ENCODE peak calls at places on chromosomes 13 and 19, in six cellular contexts. A is cardiac fibroblast; E is OCI-LY7; M is CD4-positive, alpha-beta T cell; S is ascending aorta; J is GM12865. R is an unnamed sample.

GRCh38 chr13:114268344-114269280 is 12.8 kb upstream of the UPF3A start:
- DNase-seq in E (no peak), J (peak), S (no peak), A (no peak), M (no peak), R (no peak)

GRCh38 chr19:18478545-18479311 is 40.8 kb upstream of the ISYNA1 start:
- DNase-seq in J (peak), M (peak), A (peak), S (peak), E (peak), R (no peak)

GRCh38 chr13:44719857-44720671 is 143.9 kb upstream of the TSC22D1 start:
- DNase-seq in S (peak), J (no peak), E (no peak), M (no peak), A (peak), R (no peak)

GRCh38 chr13:33349996-33350826 is 64.7 kb upstream of the STARD13 start:
- DNase-seq in S (peak), M (no peak), A (peak), J (no peak), E (no peak), R (peak)

GRCh38 chr13:35826626-35827254 is 304.4 kb downstream of the DCLK1 start:
- DNase-seq in S (no peak), M (no peak), J (peak), E (peak), A (no peak), R (no peak)

GRCh38 chr19:13841339-13842293 is 35.3 kb upstream of the NANOS3 start:
- DNase-seq in E (no peak), J (no peak), S (peak), A (peak), M (no peak), R (no peak)

GRCh38 chr13:46551410-46552301 is 1.3 kb upstream of the LRCH1 start:
- DNase-seq in M (peak), J (peak), E (peak), S (peak), A (peak), R (peak)

GRCh38 chr13:27425918-27426630 is 1.7 kb downstream of the GTF3A start:
- DNase-seq in J (peak), E (peak), A (peak), S (peak), M (peak), R (no peak)

GRCh38 chr13:27405521-27406134 is 18.8 kb upstream of the GTF3A start:
- DNase-seq in M (no peak), J (no peak), E (no peak), S (no peak), A (no peak), R (no peak)

GRCh38 chr13:73303858-73304257 is 245.1 kb downstream of the KLF5 start:
- DNase-seq in E (no peak), A (peak), M (no peak), J (no peak), S (no peak), R (no peak)

GRCh38 chr13:113907637-113908617 is 44.1 kb upstream of the GAS6 start:
- DNase-seq in J (no peak), E (no peak), M (no peak), A (peak), S (peak), R (no peak)

GRCh38 chr19:7970716-7971448 is 27.4 kb upstream of the TIMM44 start:
- DNase-seq in M (no peak), J (peak), E (peak), A (peak), S (no peak), R (peak)

GRCh38 chr19:13122980-13123957 is 5.2 kb downstream of the NACC1 start:
- DNase-seq in M (no peak), S (no peak), J (no peak), E (no peak), A (no peak), R (no peak)

GRCh38 chr13:113629814-113630213 is 28.2 kb downstream of the ATP4B start:
- DNase-seq in E (no peak), M (no peak), A (no peak), S (no peak), J (no peak), R (no peak)

GRCh38 chr13:75544681-75545333 is 4.8 kb upstream of the UCHL3 start:
- DNase-seq in J (no peak), A (peak), M (no peak), S (no peak), E (no peak), R (no peak)

GRCh38 chr19:900302-901111 is 7.2 kb downstream of the RNU6-9 start:
- DNase-seq in J (no peak), A (no peak), M (no peak), E (peak), S (no peak), R (no peak)

GRCh38 chr13:36369268-36370107 is 23.3 kb upstream of the SPART start:
- DNase-seq in S (no peak), E (no peak), A (peak), M (no peak), J (no peak), R (no peak)

GRCh38 chr13:110645750-110646149 is 30.4 kb downstream of the NAXD start:
- DNase-seq in E (no peak), J (no peak), M (no peak), S (peak), A (no peak), R (no peak)

GRCh38 chr13:53336441-53337160 is 308.0 kb downstream of the OLFM4 start:
- DNase-seq in M (no peak), A (no peak), E (no peak), S (no peak), J (no peak), R (no peak)

GRCh38 chr13:21100994-21101757 is 39.8 kb upstream of the LATS2 start:
- DNase-seq in M (no peak), A (no peak), E (no peak), J (no peak), S (peak), R (no peak)

GRCh38 chr13:43720780-43721397 is 65.9 kb downstream of the ENOX1 start:
- DNase-seq in M (no peak), J (no peak), E (no peak), S (no peak), A (no peak), R (no peak)

GRCh38 chr13:50421457-50422130 is 406.4 kb downstream of the KCNRG start:
- DNase-seq in E (no peak), J (no peak), S (no peak), M (no peak), A (no peak), R (no peak)

GRCh38 chr19:1847348-1847683 is 967 bp downstream of the REXO1 start:
- DNase-seq in E (no peak), J (no peak), M (no peak), S (no peak), A (no peak), R (no peak)

GRCh38 chr13:47147784-47148062 is 250.9 kb upstream of the HTR2A start:
- DNase-seq in S (no peak), M (no peak), J (no peak), A (no peak), E (no peak), R (no peak)

GRCh38 chr19:17484520-17485180 is 14.3 kb downstream of the SLC27A1 start:
- DNase-seq in S (no peak), E (no peak), J (no peak), A (no peak), M (no peak), R (no peak)

GRCh38 chr13:22210134-22210930 is 539.5 kb downstream of the FGF9 start:
- DNase-seq in S (no peak), E (no peak), J (no peak), A (no peak), M (no peak), R (no peak)

GRCh38 chr19:14639536-14640277 is 34.9 kb downstream of the ADGRE3 start:
- DNase-seq in S (no peak), M (no peak), A (no peak), E (peak), J (no peak), R (no peak)

GRCh38 chr13:24032252-24032651 is 128.3 kb upstream of the SPATA13 start:
- DNase-seq in S (no peak), J (no peak), A (peak), E (no peak), M (no peak), R (no peak)

GRCh38 chr13:95559100-95559499 is 6.6 kb downstream of the CLDN10 start:
- DNase-seq in E (no peak), M (no peak), J (no peak), A (no peak), S (no peak), R (no peak)

GRCh38 chr19:17404621-17405249 is 695 bp downstream of the BST2 start:
- DNase-seq in A (no peak), E (no peak), J (peak), M (no peak), S (no peak), R (no peak)

GRCh38 chr13:23516190-23516589 is 54.0 kb upstream of the TNFRSF19 start:
- DNase-seq in E (no peak), J (no peak), S (no peak), A (no peak), M (no peak), R (no peak)

GRCh38 chr13:110116072-110116487 is 190.9 kb downstream of the COL4A1 start:
- DNase-seq in M (peak), E (peak), J (peak), A (peak), S (no peak), R (peak)

GRCh38 chr13:67440240-67440639 is 210.1 kb upstream of the PCDH9 start:
- DNase-seq in E (no peak), S (no peak), J (no peak), A (no peak), M (no peak), R (no peak)

GRCh38 chr19:6481541-6482342 is at the start of gene DENND1C:
- DNase-seq in M (peak), E (peak), J (peak), S (no peak), A (no peak), R (no peak)

GRCh38 chr19:13699786-13700185 is 64.5 kb upstream of the MRI1 start:
- DNase-seq in J (no peak), M (no peak), A (no peak), E (no peak), S (no peak), R (no peak)

GRCh38 chr19:30449673-30450072 is 77.5 kb downstream of the ZNF536 start:
- DNase-seq in M (no peak), J (no peak), A (no peak), E (no peak), S (no peak), R (no peak)

GRCh38 chr13:69331245-69331644 is 776.4 kb upstream of the ATXN8OS start:
- DNase-seq in S (no peak), J (no peak), A (no peak), E (no peak), M (no peak), R (no peak)

GRCh38 chr19:56980864-56981263 is 138.9 kb upstream of the USP29 start:
- DNase-seq in A (no peak), J (no peak), M (no peak), E (no peak), S (no peak), R (no peak)
- TF ChIP-seq CTCF in A (no peak), J (no peak), M (no peak), E (no peak), S (no peak), R (no peak)

GRCh38 chr13:91187522-91187921 is 160.0 kb upstream of the MIR17HG start:
- DNase-seq in A (no peak), J (no peak), M (no peak), E (no peak), S (no peak), R (no peak)

GRCh38 chr13:91184244-91184926 is 163.1 kb upstream of the MIR17HG start:
- DNase-seq in J (no peak), S (no peak), M (no peak), E (no peak), A (no peak), R (no peak)

GRCh38 chr13:91181892-91182291 is 165.6 kb upstream of the MIR17HG start:
- DNase-seq in J (no peak), S (no peak), M (no peak), E (no peak), A (no peak), R (no peak)

GRCh38 chr13:91185294-91185863 is 162.1 kb upstream of the MIR17HG start:
- DNase-seq in M (no peak), S (no peak), A (peak), E (peak), J (no peak), R (no peak)
- TF ChIP-seq CTCF in M (no peak), S (peak), A (no peak), E (no peak), J (no peak), R (peak)

GRCh38 chr19:38849746-38850230 is at the start of gene HNRNPL:
- DNase-seq in M (peak), A (no peak), J (no peak), S (no peak), E (no peak), R (peak)

GRCh38 chr19:38850976-38851621 is 1.3 kb upstream of the HNRNPL start:
- DNase-seq in M (no peak), S (no peak), A (no peak), E (no peak), J (peak), R (peak)

GRCh38 chr19:38851622-38852230 is 1.9 kb upstream of the HNRNPL start:
- DNase-seq in M (peak), A (peak), J (peak), E (peak), S (peak), R (peak)

GRCh38 chr19:38849147-38849745 is 540 bp downstream of the HNRNPL start:
- DNase-seq in S (peak), J (peak), M (peak), E (peak), A (peak), R (peak)

DNA sequence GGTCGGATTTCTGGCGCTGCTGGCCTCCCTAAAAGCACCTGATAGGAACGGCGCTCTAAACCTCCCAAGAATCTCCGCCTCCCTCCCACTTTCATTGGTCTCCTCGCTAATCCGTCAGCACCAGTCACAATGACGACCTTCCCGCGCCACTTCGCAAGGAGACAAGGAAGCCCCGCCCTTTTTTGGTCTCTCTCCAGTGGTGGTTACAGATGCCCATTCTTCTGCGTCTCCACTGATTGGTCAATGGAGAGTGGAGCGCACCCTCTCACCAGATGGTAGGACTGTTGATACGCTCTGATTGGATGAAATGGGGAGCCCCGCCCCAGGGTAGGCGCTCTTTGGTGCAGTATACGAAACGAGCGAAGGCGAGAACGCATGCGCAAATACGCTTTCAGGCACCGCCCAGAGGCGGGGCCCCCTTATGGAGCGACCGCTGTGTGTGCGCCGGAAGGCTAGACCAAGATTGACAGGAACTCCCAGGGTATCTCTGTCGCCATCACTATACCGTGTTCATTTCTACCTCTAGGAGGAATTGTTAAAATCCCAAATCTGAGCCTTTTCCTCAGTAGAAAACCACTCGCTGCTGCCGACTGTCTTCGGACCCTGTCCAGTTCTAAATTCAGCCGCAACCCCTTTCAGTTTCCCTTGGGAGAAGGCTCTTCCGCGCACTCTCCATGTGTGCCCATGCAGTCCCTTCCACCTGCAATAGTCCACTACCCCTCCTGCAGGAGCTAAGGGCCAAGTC is 617 bp upstream of the HNRNPL start:
- DNase-seq in M (peak), E (peak), S (peak), A (peak), J (peak), R (peak)
- TF ChIP-seq CTCF in M (no peak), E (no peak), S (no peak), A (no peak), J (no peak), R (no peak)

DNA sequence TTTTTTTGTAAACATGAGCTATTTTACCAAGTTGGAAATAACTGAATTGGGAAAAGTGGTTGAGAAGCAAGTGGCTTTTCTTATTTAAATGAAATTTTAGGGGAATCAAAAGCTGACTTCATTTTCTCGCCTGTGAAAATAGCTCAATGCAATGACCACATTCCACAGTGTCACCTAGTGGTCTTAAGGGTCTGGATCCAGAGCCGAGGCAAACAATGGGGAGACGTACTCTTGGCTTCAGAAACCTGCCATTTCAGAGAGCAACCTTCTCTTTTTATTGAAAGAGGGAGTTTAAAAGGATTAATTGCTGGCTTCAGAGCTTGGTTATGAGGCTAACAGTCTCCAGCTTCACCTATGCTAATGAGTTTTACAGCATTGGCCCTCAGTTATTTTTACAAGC is 39.7 kb upstream of the RXFP2 start:
- DNase-seq in S (no peak), J (no peak), M (no peak), E (peak), A (peak), R (no peak)
- TF ChIP-seq CTCF in S (no peak), J (no peak), M (no peak), E (peak), A (peak), R (peak)

DNA sequence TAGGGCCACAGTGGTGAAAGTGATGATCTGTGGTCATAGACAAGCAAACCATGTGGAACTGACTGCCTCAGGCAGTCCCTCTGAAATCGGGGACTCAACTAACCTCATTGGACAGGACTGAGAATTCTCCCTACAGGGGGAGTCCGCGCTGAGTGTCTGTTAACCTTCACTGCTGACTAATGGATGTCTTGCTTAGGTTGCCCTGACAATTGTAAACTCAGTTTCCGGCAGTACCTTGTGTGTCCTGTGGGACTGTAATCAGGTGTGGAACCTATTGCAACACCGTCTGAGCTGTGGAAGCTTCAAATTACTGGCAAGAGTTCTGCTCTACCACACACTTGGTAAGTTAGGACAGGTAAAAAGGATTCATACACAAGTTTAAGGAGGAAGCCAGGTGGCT is 21.8 kb downstream of the ZNF77 start:
- DNase-seq in A (peak), S (peak), J (no peak), M (no peak), E (no peak), R (no peak)
- TF ChIP-seq CTCF in A (no peak), S (no peak), J (no peak), M (no peak), E (no peak), R (no peak)

GRCh38 chr19:48993175-48994034 is at the start of the genes GYS1 and RUVBL2:
- DNase-seq in M (peak), A (peak), E (peak), J (peak), S (peak), R (peak)

GRCh38 chr19:48994035-48994386 is 324 bp downstream of the RUVBL2 start:
- DNase-seq in S (no peak), M (no peak), E (no peak), J (no peak), A (no peak), R (no peak)

GRCh38 chr19:48992571-48993174 is 436 bp downstream of the GYS1 start:
- DNase-seq in S (no peak), A (no peak), E (peak), M (no peak), J (no peak), R (no peak)

GRCh38 chr19:48999481-49000325 is 6.0 kb downstream of the RUVBL2 start:
- DNase-seq in M (peak), A (peak), E (peak), J (peak), S (no peak), R (peak)

DNA sequence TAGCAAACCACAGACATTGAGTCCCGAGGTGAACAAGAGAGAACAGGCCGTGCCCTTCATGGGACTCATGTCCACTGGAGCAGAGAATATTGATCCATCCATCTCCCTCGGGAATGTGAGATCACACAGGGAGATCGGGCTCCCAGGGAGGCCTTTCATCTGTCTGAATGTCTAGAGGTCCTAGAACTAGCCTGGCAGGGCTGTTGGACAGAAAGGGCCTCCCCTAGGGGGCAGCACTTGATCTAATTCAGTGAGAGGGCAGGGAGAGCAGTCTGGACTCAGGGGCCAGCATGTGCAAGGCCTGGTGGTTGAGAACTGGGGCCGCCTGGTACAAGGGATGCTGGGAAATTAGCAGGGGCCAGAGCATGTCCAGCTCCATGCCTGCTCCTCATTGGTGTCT is 4.3 kb downstream of the RUVBL2 start:
- DNase-seq in S (no peak), A (peak), M (peak), J (peak), E (peak), R (peak)
- TF ChIP-seq CTCF in S (no peak), A (peak), M (peak), J (peak), E (peak), R (peak)

DNA sequence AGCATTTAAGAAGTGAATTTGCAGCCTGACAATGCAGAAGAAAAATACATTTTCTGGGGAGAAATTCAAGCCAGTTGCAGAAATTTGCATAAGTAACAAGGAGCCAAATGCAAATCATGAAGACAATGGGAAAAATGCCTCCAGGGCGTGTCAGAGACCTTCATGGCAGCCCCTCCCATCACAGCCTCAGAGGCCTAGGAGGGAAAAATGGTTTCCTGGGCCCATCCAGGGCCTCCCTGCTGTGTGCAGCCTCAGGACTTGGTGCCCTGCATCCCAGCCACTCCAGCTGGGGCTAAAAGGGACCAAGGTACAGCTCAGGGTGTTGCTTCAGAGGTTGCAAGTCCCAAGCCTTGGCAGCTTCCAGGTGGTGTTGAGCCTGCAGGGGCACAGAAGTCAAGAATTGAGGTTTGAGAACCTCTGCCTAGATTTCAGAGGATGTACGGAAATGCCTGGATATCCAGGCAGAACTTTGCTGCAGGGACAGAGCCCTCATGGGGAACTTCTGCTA is 16.7 kb upstream of the ITM2B start:
- DNase-seq in S (no peak), A (no peak), J (no peak), M (no peak), E (no peak), R (no peak)
- TF ChIP-seq CTCF in S (no peak), A (no peak), J (no peak), M (no peak), E (no peak), R (no peak)